ENCODE peak calls at places on chromosomes 16 and 17, in seven cellular contexts. V is suprapubic skin, G is GM12878, L is prostate gland, K is H1, A is stomach, I is upper lobe of left lung. U is an unnamed sample.

GRCh38 chr17:64687959-64688358 is 25.9 kb upstream of the SMURF2 start:
- DNase-seq in K (no peak), G (no peak), A (no peak), L (no peak), V (no peak), I (no peak), U (no peak)

GRCh38 chr16:15988268-15989013 is 39.0 kb downstream of the ABCC1 start:
- DNase-seq in L (no peak), K (no peak), I (no peak), A (no peak), V (no peak), G (no peak), U (no peak)

GRCh38 chr17:28381141-28381825 is 9.8 kb downstream of the SARM1 start:
- DNase-seq in V (peak), A (peak), L (no peak), K (peak), I (peak), G (no peak), U (no peak)

GRCh38 chr16:75273054-75273925 is 21.9 kb upstream of the BCAR1 start:
- DNase-seq in I (no peak), V (no peak), G (no peak), L (no peak), A (no peak), K (no peak), U (no peak)

GRCh38 chr17:15395091-15395490 is 53.7 kb upstream of the TEKT3 start:
- DNase-seq in G (no peak), L (no peak), I (no peak), A (no peak), V (no peak), K (no peak), U (no peak)

GRCh38 chr17:29567362-29568330 is 809 bp upstream of the ABHD15 start:
- DNase-seq in L (peak), A (peak), G (no peak), V (peak), K (peak), I (peak), U (peak)

GRCh38 chr17:17714261-17714866 is 33.1 kb downstream of the RAI1 start:
- DNase-seq in K (no peak), A (no peak), L (no peak), V (no peak), I (no peak), G (no peak), U (no peak)

GRCh38 chr16:53111078-53111776 is 56.4 kb downstream of the CHD9 start:
- DNase-seq in V (no peak), L (no peak), A (no peak), K (no peak), I (no peak), G (no peak), U (no peak)

GRCh38 chr17:1473841-1474240 is 17.8 kb upstream of the CRK start:
- DNase-seq in A (no peak), V (no peak), G (peak), K (no peak), I (no peak), L (no peak), U (no peak)

GRCh38 chr17:75260679-75261335 is 599 bp downstream of the GGA3 start:
- DNase-seq in A (no peak), L (no peak), V (no peak), K (no peak), I (no peak), G (no peak), U (no peak)

GRCh38 chr17:10842658-10843057 is 4.8 kb upstream of the PIRT start:
- DNase-seq in I (no peak), V (no peak), G (no peak), L (peak), K (no peak), A (peak), U (no peak)

GRCh38 chr16:70577256-70577698 is 53.7 kb downstream of the SF3B3 start:
- DNase-seq in K (peak), I (no peak), A (no peak), L (no peak), G (no peak), V (peak), U (peak)

GRCh38 chr17:31273511-31273910 is 23.5 kb downstream of the OMG start:
- DNase-seq in G (no peak), A (no peak), I (no peak), K (no peak), L (no peak), V (no peak), U (no peak)

GRCh38 chr17:57260325-57261083 is 4.2 kb downstream of the MSI2 start:
- DNase-seq in L (no peak), G (no peak), I (no peak), K (peak), V (no peak), A (no peak), U (no peak)

GRCh38 chr17:3167574-3167973 is 29.7 kb upstream of the OR1A2 start:
- DNase-seq in A (no peak), L (no peak), K (no peak), G (peak), I (no peak), V (no peak), U (no peak)

GRCh38 chr16:21663889-21664647 is at the start of gene OTOA:
- DNase-seq in L (no peak), K (peak), V (no peak), A (no peak), I (peak), G (no peak), U (no peak)

GRCh38 chr17:29723283-29724047 is 100.8 kb upstream of the CORO6 start:
- DNase-seq in I (no peak), G (peak), A (no peak), V (no peak), L (no peak), K (no peak), U (no peak)

GRCh38 chr17:69588739-69589334 is 174.3 kb downstream of the MAP2K6 start:
- DNase-seq in V (no peak), K (no peak), I (no peak), L (peak), A (no peak), G (no peak), U (no peak)

GRCh38 chr16:84663433-84664101 is 15.3 kb downstream of the KLHL36 start:
- DNase-seq in I (no peak), K (no peak), L (no peak), G (peak), V (no peak), A (no peak), U (no peak)

DNA sequence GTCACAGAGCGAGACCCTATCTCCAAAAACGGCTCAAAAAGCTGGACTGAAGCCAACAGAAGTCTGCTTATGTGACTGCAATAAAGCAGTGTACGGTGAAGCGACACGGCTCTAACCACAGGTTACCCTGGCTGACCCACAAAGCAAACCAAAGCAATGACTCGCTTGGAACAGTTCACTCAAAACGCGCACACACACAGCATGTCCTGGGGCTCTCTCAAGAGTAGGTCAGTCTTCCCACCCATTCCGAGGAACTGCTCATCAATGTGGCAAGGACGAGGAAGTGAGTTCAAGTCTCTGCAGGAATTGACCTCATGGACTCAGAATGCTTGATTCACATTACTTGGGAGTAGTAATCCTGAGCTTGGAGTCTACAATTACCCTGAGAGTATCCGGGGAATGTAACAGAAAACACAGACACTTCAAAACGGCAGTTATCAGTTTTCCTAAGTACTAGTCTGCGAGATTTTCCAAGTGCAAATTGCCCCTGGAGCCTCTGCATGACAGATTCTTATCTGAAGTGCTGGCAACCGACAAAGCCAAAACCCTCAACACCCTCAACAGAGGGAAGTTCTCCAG is 25.4 kb downstream of the PELP1 start:
- DNase-seq in A (no peak), V (no peak), G (no peak), K (no peak), L (no peak), I (no peak), U (no peak)
- TF ChIP-seq POLR2AphosphoS5 in A (no peak), V (no peak), G (no peak), K (no peak), L (no peak), I (no peak), U (no peak)

GRCh38 chr17:27321372-27321771 is 27.5 kb downstream of the WSB1 start:
- DNase-seq in K (peak), V (no peak), I (no peak), G (no peak), A (no peak), L (no peak), U (no peak)

GRCh38 chr17:27324940-27325339 is 31.0 kb downstream of the WSB1 start:
- DNase-seq in L (no peak), V (no peak), K (peak), I (no peak), G (no peak), A (no peak), U (no peak)

GRCh38 chr17:27322026-27322425 is 28.1 kb downstream of the WSB1 start:
- DNase-seq in A (no peak), L (no peak), I (no peak), K (no peak), V (no peak), G (no peak), U (no peak)

GRCh38 chr17:27322690-27323508 is 29.0 kb downstream of the WSB1 start:
- DNase-seq in K (peak), I (no peak), G (no peak), L (no peak), V (no peak), A (no peak), U (no peak)

GRCh38 chr17:27323538-27324212 is 29.8 kb downstream of the WSB1 start:
- DNase-seq in K (peak), I (peak), V (peak), G (no peak), L (peak), A (peak), U (peak)
- TF ChIP-seq POLR2A in K (no peak), I (no peak), V (no peak), G (no peak), L (no peak), A (no peak), U (no peak)

GRCh38 chr17:40068584-40068916 is 5.8 kb downstream of the THRA start:
- DNase-seq in L (no peak), V (no peak), I (no peak), K (no peak), A (no peak), G (no peak), U (no peak)

GRCh38 chr17:40068129-40068581 is 5.4 kb downstream of the THRA start:
- DNase-seq in V (no peak), G (no peak), I (no peak), A (no peak), K (no peak), L (no peak), U (no peak)

GRCh38 chr17:40069751-40070643 is 7.2 kb downstream of the THRA start:
- DNase-seq in I (peak), A (peak), L (peak), V (no peak), K (no peak), G (no peak), U (no peak)

GRCh38 chr17:40067710-40068109 is 4.9 kb downstream of the THRA start:
- DNase-seq in G (no peak), V (no peak), I (no peak), A (no peak), L (no peak), K (no peak), U (no peak)

GRCh38 chr17:40068917-40069750 is 6.4 kb downstream of the THRA start:
- DNase-seq in K (peak), A (peak), L (peak), G (peak), I (peak), V (peak), U (peak)
- TF ChIP-seq POLR2AphosphoS5 in K (no peak), A (peak), L (peak), G (no peak), I (no peak), V (no peak), U (peak)

DNA sequence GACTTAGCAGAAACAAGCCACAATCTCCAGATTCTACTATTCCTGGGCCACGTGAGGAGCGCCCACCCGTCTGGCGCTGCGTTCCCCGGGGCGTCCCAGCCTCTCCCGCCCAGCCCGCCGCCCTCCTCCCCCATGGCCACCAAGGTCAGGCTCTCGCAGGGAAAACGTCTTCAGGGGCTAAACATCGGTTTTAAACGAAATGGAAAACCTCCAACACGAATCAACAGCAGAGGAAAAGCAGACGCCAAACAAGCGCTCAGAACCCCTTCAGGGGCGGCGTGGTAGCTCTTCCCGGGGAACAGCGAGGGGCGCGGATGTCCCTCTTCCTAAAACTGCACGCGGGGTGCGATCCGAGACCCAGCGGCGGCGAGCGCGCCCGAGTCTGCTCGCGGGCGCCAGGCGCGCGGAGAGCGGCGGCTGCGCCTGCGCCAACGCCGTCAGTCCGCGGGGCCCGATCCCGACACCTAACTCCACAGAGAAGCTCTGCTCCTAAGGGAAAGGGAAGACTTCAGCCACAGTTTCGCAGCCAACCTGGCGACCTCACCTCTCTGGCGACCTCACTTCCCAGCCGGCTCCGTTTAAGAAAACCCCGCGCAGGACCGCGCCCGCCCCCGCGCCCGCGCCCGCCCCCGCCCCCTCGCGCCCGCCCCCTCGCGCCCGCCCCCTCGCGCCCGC is 499 bp upstream of the COG1 start:
- DNase-seq in L (peak), V (peak), K (peak), A (peak), G (no peak), I (peak), U (peak)
- TF ChIP-seq POLR2A in L (peak), V (no peak), K (peak), A (no peak), G (peak), I (peak), U (no peak)

GRCh38 chr16:67637625-67638024 is 7.3 kb upstream of the CARMIL2 start:
- DNase-seq in I (no peak), A (no peak), G (no peak), L (no peak), K (no peak), V (peak), U (no peak)

GRCh38 chr16:67645397-67646121 is 615 bp downstream of the CARMIL2 start:
- DNase-seq in G (no peak), I (peak), L (no peak), V (peak), K (no peak), A (no peak), U (no peak)

GRCh38 chr16:67644038-67644437 is 906 bp upstream of the CARMIL2 start:
- DNase-seq in G (no peak), L (no peak), K (no peak), A (no peak), I (no peak), V (peak), U (no peak)

GRCh38 chr16:67647111-67647651 is 2.2 kb downstream of the CARMIL2 start:
- DNase-seq in I (peak), G (no peak), K (no peak), L (no peak), V (no peak), A (no peak), U (no peak)

DNA sequence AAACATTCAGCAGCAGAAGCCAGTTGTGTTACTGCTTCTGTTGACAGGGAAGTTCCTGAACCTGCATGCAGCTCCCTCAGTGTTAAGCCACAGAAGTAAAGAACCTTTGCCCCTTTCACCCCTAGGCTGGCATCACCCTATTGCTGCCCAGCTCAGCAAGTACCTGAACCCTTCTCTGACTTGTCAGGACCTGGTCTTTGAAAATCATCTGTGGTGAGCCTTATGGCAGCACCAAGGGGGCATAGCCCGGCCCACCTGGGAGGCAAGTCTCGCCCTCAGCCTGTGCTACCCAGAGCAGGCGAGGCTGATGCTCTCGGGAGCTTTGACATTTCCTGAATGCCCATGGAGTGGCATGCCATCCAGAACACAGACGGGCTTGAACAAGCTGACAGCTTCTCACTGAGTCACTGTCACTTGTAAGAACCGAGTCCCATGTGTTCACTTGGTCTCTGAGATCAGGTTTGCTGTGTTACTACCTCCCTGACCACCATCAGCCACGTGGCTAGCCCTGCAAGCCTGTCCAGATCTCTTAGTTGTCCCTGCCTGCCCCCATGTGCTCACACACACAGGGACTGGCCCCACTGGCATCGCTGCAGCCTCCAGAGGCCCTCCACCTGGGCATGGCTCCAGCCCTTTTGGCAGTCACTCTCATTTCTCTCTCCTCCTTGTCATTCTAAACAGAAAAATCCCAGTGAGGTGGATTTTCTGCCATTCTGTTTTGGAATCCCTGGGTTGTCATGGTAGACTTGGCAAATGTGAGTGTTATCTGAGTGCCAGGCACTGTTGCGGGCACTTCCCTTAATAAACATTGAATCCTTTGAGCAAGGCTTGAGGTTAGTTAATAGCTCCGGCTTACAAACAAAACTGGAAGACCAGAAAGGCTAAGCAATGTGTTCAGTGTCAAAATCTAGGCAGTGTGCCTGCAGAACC is 2.9 kb upstream of the CARMIL2 start:
- DNase-seq in A (peak), I (no peak), G (no peak), V (peak), L (peak), K (no peak), U (no peak)
- TF ChIP-seq POLR2AphosphoS5 in A (peak), I (no peak), G (no peak), V (no peak), L (peak), K (no peak), U (no peak)

GRCh38 chr17:35449371-35449931 is 885 bp upstream of the SLFN13 start:
- DNase-seq in G (no peak), I (peak), K (peak), A (peak), V (no peak), L (no peak), U (no peak)
- TF ChIP-seq POLR2A in G (peak), I (no peak), K (no peak), A (no peak), V (no peak), L (no peak), U (no peak)

GRCh38 chr16:57801098-57801855 is 1.0 kb downstream of the KIFC3 start:
- DNase-seq in I (no peak), G (no peak), A (no peak), L (no peak), V (no peak), K (no peak), U (no peak)
- TF ChIP-seq POLR2AphosphoS5 in I (peak), G (no peak), A (no peak), L (no peak), V (no peak), K (no peak), U (no peak)

U was measured in breast epithelium.